ENCODE peak calls at places on chromosome 6, in four cellular contexts. One of them, this sample, is unnamed.

GRCh38 chr6:170291271-170292110 is 613 bp upstream of the DLL1 start:
- DNase-seq in right cardiac atrium: peak; percentile 93
- DNase-seq in astrocyte of the spinal cord: no peak
- DNase-seq in heart left ventricle: peak; percentile 83
- DNase-seq in this sample: no peak

GRCh38 chr6:137853569-137854213 is 13.4 kb upstream of the TNFAIP3 start:
- DNase-seq in right cardiac atrium: no peak
- DNase-seq in astrocyte of the spinal cord: peak; percentile 73
- DNase-seq in heart left ventricle: no peak
- DNase-seq in this sample: no peak

GRCh38 chr6:135521431-135521830 is 23.9 kb upstream of the AHI1 start:
- DNase-seq in right cardiac atrium: no peak
- DNase-seq in astrocyte of the spinal cord: no peak
- DNase-seq in heart left ventricle: no peak
- DNase-seq in this sample: no peak

GRCh38 chr6:48766349-48766748 is 655.4 kb upstream of the PTCHD4 start:
- DNase-seq in right cardiac atrium: no peak
- DNase-seq in astrocyte of the spinal cord: peak; percentile 69
- DNase-seq in heart left ventricle: no peak
- DNase-seq in this sample: peak; percentile 39

GRCh38 chr6:116974526-116974925 is 97.5 kb downstream of the RFX6 start:
- DNase-seq in right cardiac atrium: no peak
- DNase-seq in astrocyte of the spinal cord: no peak
- DNase-seq in heart left ventricle: no peak
- DNase-seq in this sample: no peak

GRCh38 chr6:82298012-82298411 is 50.5 kb upstream of the IBTK start:
- DNase-seq in right cardiac atrium: no peak
- DNase-seq in astrocyte of the spinal cord: peak; percentile 39
- DNase-seq in heart left ventricle: no peak
- DNase-seq in this sample: peak; percentile 4

GRCh38 chr6:30061766-30062458 is 847 bp downstream of the POLR1H start:
- DNase-seq in right cardiac atrium: peak; percentile 25
- DNase-seq in astrocyte of the spinal cord: peak; percentile 29
- DNase-seq in heart left ventricle: peak; percentile 24
- DNase-seq in this sample: no peak

GRCh38 chr6:45026003-45026516 is 302.1 kb upstream of the RUNX2 start:
- DNase-seq in right cardiac atrium: no peak
- DNase-seq in astrocyte of the spinal cord: no peak
- DNase-seq in heart left ventricle: no peak
- DNase-seq in this sample: peak; percentile 3

GRCh38 chr6:51300510-51300909 is 481.8 kb downstream of the TFAP2B start:
- DNase-seq in right cardiac atrium: no peak
- DNase-seq in astrocyte of the spinal cord: no peak
- DNase-seq in heart left ventricle: no peak
- DNase-seq in this sample: no peak

GRCh38 chr6:156757849-156758248 is 19.3 kb upstream of the ARID1B start:
- DNase-seq in right cardiac atrium: no peak
- DNase-seq in astrocyte of the spinal cord: no peak
- DNase-seq in heart left ventricle: no peak
- DNase-seq in this sample: no peak
- H3K4me3 ChIP-seq in right cardiac atrium: no peak overlapping the region
- H3K4me3 ChIP-seq in astrocyte of the spinal cord: no peak overlapping the region
- H3K4me3 ChIP-seq in heart left ventricle: no peak overlapping the region
- H3K4me3 ChIP-seq in this sample: no peak overlapping the region

GRCh38 chr6:167145468-167145867 is 12.3 kb downstream of the GPR31 start:
- DNase-seq in right cardiac atrium: no peak
- DNase-seq in astrocyte of the spinal cord: no peak
- DNase-seq in heart left ventricle: no peak
- DNase-seq in this sample: no peak

GRCh38 chr6:167143041-167143440 is 14.7 kb downstream of the GPR31 start:
- DNase-seq in right cardiac atrium: no peak
- DNase-seq in astrocyte of the spinal cord: no peak
- DNase-seq in heart left ventricle: no peak
- DNase-seq in this sample: no peak

GRCh38 chr6:167146173-167146572 is 11.6 kb downstream of the GPR31 start:
- DNase-seq in right cardiac atrium: no peak
- DNase-seq in astrocyte of the spinal cord: no peak
- DNase-seq in heart left ventricle: no peak
- DNase-seq in this sample: no peak

GRCh38 chr6:167148997-167149396 is 8.8 kb downstream of the GPR31 start:
- DNase-seq in right cardiac atrium: no peak
- DNase-seq in astrocyte of the spinal cord: no peak
- DNase-seq in heart left ventricle: no peak
- DNase-seq in this sample: no peak

GRCh38 chr6:167146977-167147376 is 10.8 kb downstream of the GPR31 start:
- DNase-seq in right cardiac atrium: no peak
- DNase-seq in astrocyte of the spinal cord: no peak
- DNase-seq in heart left ventricle: no peak
- DNase-seq in this sample: no peak
- H3K4me3 ChIP-seq in right cardiac atrium: no peak overlapping the region
- H3K4me3 ChIP-seq in astrocyte of the spinal cord: no peak overlapping the region
- H3K4me3 ChIP-seq in heart left ventricle: no peak overlapping the region
- H3K4me3 ChIP-seq in this sample: no peak overlapping the region

GRCh38 chr6:145350928-145351327 is 384.4 kb downstream of the EPM2A start:
- DNase-seq in right cardiac atrium: no peak
- DNase-seq in astrocyte of the spinal cord: no peak
- DNase-seq in heart left ventricle: no peak
- DNase-seq in this sample: no peak
- H3K4me3 ChIP-seq in right cardiac atrium: no peak overlapping the region
- H3K4me3 ChIP-seq in astrocyte of the spinal cord: no peak overlapping the region
- H3K4me3 ChIP-seq in heart left ventricle: no peak overlapping the region
- H3K4me3 ChIP-seq in this sample: no peak overlapping the region

GRCh38 chr6:36949636-36950035 is 4.9 kb upstream of the PI16 start:
- DNase-seq in right cardiac atrium: no peak
- DNase-seq in astrocyte of the spinal cord: peak; percentile 53
- DNase-seq in heart left ventricle: no peak
- DNase-seq in this sample: no peak
- H3K4me3 ChIP-seq in right cardiac atrium: no peak overlapping the region
- H3K4me3 ChIP-seq in astrocyte of the spinal cord: no peak overlapping the region
- H3K4me3 ChIP-seq in heart left ventricle: no peak overlapping the region
- H3K4me3 ChIP-seq in this sample: no peak overlapping the region

DNA sequence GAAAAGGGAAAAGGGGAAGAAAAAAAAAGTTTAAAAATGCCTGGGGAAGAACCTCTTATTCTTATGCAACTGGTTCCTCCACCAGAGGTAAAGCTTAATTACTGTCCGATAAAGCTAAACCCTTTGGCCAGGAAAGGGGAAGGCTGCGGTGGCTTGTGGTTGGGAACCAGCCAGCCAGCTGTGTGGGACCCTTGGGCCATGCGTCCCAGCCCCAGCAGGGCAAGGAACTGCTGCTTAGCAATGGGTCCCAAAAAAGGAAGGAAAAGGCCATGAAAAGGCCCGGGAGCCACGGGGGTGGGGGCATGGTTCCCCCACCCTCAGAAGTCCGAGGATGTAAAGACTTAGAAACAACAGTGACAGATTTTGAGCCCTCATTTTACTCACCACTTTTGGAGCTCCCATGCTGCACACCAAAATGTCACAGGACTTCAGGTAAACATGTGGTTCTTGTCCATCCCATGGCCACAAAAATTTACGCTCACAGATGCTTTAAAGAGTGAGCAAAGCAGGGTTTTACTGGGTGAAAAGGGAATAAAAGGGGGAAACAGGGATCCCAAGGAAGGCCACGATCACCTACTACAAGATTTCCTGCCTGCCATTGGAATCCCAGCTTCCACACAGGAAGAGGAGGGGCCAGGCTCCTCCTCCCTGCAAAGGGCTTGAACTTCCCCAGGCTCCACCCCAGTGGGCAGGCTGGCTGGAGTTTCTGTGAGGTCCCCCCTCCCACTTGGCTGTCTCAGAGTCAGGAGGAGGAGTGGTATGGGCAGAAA is 1234.7 kb upstream of the GJE1 start:
- DNase-seq in right cardiac atrium: peak; percentile 53
- DNase-seq in astrocyte of the spinal cord: no peak
- DNase-seq in heart left ventricle: peak; percentile 45
- DNase-seq in this sample: no peak
- H3K4me3 ChIP-seq in right cardiac atrium: no peak overlapping the region
- H3K4me3 ChIP-seq in astrocyte of the spinal cord: no peak overlapping the region
- H3K4me3 ChIP-seq in heart left ventricle: peak overlapping the region; percentile 14
- H3K4me3 ChIP-seq in this sample: no peak overlapping the region